ENCODE peak calls at places on chromosomes 3 and 15, in seven cellular contexts. K is PC-3, B is thyroid gland, H is ascending aorta, T is neuronal stem cell, N is DND-41, R is tibial artery. V is an unnamed sample.

GRCh38 chr3:123186695-123187094 is 15.0 kb upstream of the SEC22A start:
- DNase-seq in H (no peak), B (no peak), K (peak; percentile 14), R (no peak), N (no peak), T (no peak), V (no peak)

GRCh38 chr3:141368062-141368924 is at the start of gene ZBTB38:
- DNase-seq in R (peak; percentile 88), B (peak; percentile 95), T (peak; percentile 82), K (peak; percentile 89), N (no peak), H (peak; percentile 98), V (no peak)

GRCh38 chr3:143344516-143345165 is 225.1 kb downstream of the CHST2 start:
- DNase-seq in T (no peak), K (no peak), N (no peak), R (no peak), H (no peak), B (no peak), V (no peak)

GRCh38 chr3:111831840-111832239 is 27.2 kb upstream of the PHLDB2 start:
- DNase-seq in B (no peak), T (no peak), H (no peak), R (no peak), K (no peak), N (peak; percentile 65), V (no peak)

GRCh38 chr3:149845570-149846244 is 32.7 kb downstream of the RNF13 start:
- DNase-seq in N (no peak), T (no peak), K (peak; percentile 81), B (no peak), R (no peak), H (no peak), V (no peak)

GRCh38 chr15:42021593-42021992 is 751 bp upstream of the PLA2G4E start:
- DNase-seq in R (no peak), T (no peak), B (no peak), K (no peak), N (no peak), H (no peak), V (no peak)

GRCh38 chr15:95770191-95770590 is 560.3 kb upstream of the NR2F2 start:
- DNase-seq in H (no peak), N (no peak), K (peak; percentile 71), T (no peak), B (no peak), R (no peak), V (no peak)

GRCh38 chr15:33201376-33202189 is 7.1 kb upstream of the FMN1 start:
- DNase-seq in B (peak; percentile 13), H (no peak), R (no peak), N (no peak), K (peak; percentile 98), T (peak; percentile 65), V (peak; percentile 82)

GRCh38 chr15:66715736-66716667 is 14.0 kb downstream of the SMAD6 start:
- DNase-seq in H (no peak), B (no peak), N (no peak), R (no peak), K (no peak), T (no peak), V (peak; percentile 31)

GRCh38 chr3:127953092-127953491 is 38.1 kb downstream of the KBTBD12 start:
- DNase-seq in T (no peak), N (no peak), B (no peak), H (no peak), R (no peak), K (no peak), V (no peak)

GRCh38 chr15:69090197-69090948 is 70.1 kb upstream of the GLCE start:
- DNase-seq in K (no peak), N (no peak), R (no peak), H (no peak), B (no peak), T (no peak), V (no peak)

GRCh38 chr15:65805019-65805738 is 13.1 kb upstream of the DENND4A start:
- DNase-seq in B (no peak), H (no peak), N (no peak), R (no peak), K (no peak), T (no peak), V (no peak)

GRCh38 chr3:190495796-190496195 is 18.1 kb upstream of the IL1RAP start:
- DNase-seq in H (no peak), K (no peak), R (no peak), B (no peak), T (no peak), N (no peak), V (no peak)

GRCh38 chr3:172517859-172518466 is 5.3 kb downstream of the TNFSF10 start:
- DNase-seq in N (peak; percentile 89), K (no peak), R (no peak), B (no peak), H (no peak), T (no peak), V (no peak)

GRCh38 chr3:52896613-52897012 is 735 bp downstream of the STIMATE start:
- DNase-seq in K (peak; percentile 14), B (peak; percentile 9), R (no peak), N (peak; percentile 18), H (no peak), T (no peak), V (no peak)

GRCh38 chr3:14210843-14211594 is 32.4 kb downstream of the LSM3 start:
- DNase-seq in K (no peak), T (no peak), N (no peak), B (no peak), H (no peak), R (no peak), V (no peak)

GRCh38 chr3:14214764-14215163 is 36.1 kb downstream of the LSM3 start:
- DNase-seq in H (no peak), N (no peak), K (no peak), B (no peak), T (no peak), R (no peak), V (no peak)

GRCh38 chr3:14212032-14212431 is 33.4 kb downstream of the LSM3 start:
- DNase-seq in B (no peak), K (no peak), N (no peak), T (no peak), R (no peak), H (no peak), V (no peak)

GRCh38 chr3:14210281-14210670 is 31.7 kb downstream of the LSM3 start:
- DNase-seq in N (no peak), T (no peak), H (no peak), K (no peak), B (no peak), R (no peak), V (no peak)

GRCh38 chr3:14213066-14213774 is 34.6 kb downstream of the LSM3 start:
- DNase-seq in H (no peak), N (no peak), T (no peak), R (no peak), K (no peak), B (no peak), V (no peak)
- H3K27me3 ChIP-seq in H (no peaks in the 10 kb centered on the region), N (no peaks in the 10 kb centered on the region), T (no peaks in the 10 kb centered on the region), R (no peaks in the 10 kb centered on the region), K (no peaks in the 10 kb centered on the region), B (no peaks in the 10 kb centered on the region), V (no peaks in the 10 kb centered on the region)

DNA sequence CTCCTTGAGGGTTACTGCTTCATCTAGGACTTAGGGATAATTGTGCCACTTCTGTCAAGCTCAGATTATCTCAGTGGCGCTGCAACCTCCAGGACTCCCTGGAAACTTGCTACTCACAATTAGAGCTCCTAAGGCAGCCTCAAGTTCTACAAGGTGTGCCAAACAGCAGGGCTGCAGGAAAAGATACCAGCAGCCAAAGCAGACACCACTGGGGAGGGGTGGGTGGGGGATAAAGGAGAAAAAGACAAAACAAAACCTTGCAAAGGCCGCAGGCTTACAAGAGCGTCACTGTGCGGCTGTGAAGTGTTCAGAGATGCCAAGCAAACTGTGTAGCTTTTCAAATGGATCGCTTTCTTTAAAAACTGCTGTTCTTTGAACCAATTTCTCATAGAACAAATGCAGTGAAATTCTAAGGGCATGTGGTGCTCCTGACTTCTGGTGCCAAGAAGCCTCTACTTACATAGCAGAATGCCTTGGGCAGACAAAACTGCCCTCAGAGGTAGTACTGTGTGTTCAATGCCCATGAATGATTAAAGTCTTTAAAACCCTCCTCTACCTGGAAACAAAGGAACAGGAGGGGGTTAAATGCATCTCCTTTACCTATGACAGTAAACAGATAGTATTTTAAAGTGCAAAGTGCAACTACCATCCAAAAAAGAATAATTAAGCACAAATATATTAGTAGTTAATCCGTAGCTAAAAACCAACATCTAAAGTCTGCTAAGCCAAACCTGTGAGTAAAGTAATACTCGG is 353.4 kb downstream of the FOXP1 start:
- DNase-seq in B (no peak), T (no peak), H (no peak), K (no peak), N (no peak), R (no peak), V (no peak)
- H3K9me3 ChIP-seq in B (no peaks in the 10 kb centered on the region), T (no peaks in the 10 kb centered on the region), H (no peaks in the 10 kb centered on the region), K (no peaks in the 10 kb centered on the region), N (no peaks in the 10 kb centered on the region), R (no peaks in the 10 kb centered on the region), V (no peaks in the 10 kb centered on the region)

GRCh38 chr15:59424626-59425025 is 13.4 kb upstream of the FAM81A start:
- DNase-seq in K (peak; percentile 58), N (no peak), B (no peak), R (no peak), H (no peak), T (no peak), V (no peak)

GRCh38 chr15:59420108-59420507 is 17.9 kb upstream of the FAM81A start:
- DNase-seq in T (no peak), N (no peak), K (no peak), R (no peak), H (no peak), B (no peak), V (no peak)

GRCh38 chr15:59420986-59421618 is 16.9 kb upstream of the FAM81A start:
- DNase-seq in T (no peak), R (no peak), H (no peak), K (peak; percentile 6), N (no peak), B (no peak), V (no peak)
- H3K27me3 ChIP-seq in T (no peaks in the 10 kb centered on the region), R (no peaks in the 10 kb centered on the region), H (no peaks in the 10 kb centered on the region), K (no peaks in the 10 kb centered on the region), N (no peaks in the 10 kb centered on the region), B (no peaks in the 10 kb centered on the region), V (no peaks in the 10 kb centered on the region)

GRCh38 chr3:58690490-58690889 is 23.9 kb upstream of the FAM3D start:
- DNase-seq in B (no peak), T (no peak), R (no peak), K (no peak), H (no peak), N (no peak), V (no peak)

GRCh38 chr3:58693929-58694850 is 27.6 kb upstream of the FAM3D start:
- DNase-seq in H (no peak), N (no peak), R (no peak), T (no peak), B (peak; percentile 36), K (no peak), V (no peak)

GRCh38 chr3:58691997-58692396 is 25.4 kb upstream of the FAM3D start:
- DNase-seq in T (peak; percentile 44), R (no peak), B (no peak), H (no peak), K (peak; percentile 38), N (peak; percentile 14), V (no peak)

GRCh38 chr3:58696093-58696492 is 29.5 kb upstream of the FAM3D start:
- DNase-seq in T (no peak), N (no peak), R (no peak), H (no peak), B (peak; percentile 11), K (no peak), V (no peak)

DNA sequence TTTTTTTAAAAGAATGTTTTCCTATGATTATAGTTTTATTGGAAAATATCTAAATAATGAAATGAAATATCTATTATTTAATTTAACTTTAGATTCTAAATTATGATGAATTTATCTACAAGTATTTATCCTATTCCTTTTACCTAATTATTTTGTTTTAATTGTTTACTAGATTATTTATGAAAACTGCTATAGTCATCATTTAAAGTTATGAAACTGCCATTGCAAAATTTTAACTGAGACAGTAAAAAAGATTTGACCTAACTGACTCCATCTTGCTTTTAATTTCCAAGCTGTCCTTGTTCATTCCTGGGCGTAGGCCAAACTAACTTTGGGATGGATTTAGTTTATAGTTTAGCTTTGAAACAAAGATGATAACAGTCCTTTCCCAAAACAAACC is 25.9 kb upstream of the FAM3D start:
- DNase-seq in N (no peak), R (no peak), H (no peak), K (no peak), B (no peak), T (no peak), V (no peak)
- H3K9me3 ChIP-seq in N (peaks cover 20% of the 10 kb centered on the region), R (no peaks in the 10 kb centered on the region), H (no peaks in the 10 kb centered on the region), K (peaks cover 25% of the 10 kb centered on the region), B (no peaks in the 10 kb centered on the region), T (peaks cover 14% of the 10 kb centered on the region), V (peaks cover 14% of the 10 kb centered on the region)

V was measured in WERI-Rb-1.